ENCODE peak calls at places on chromosomes 1 and 21, in five cellular contexts. U is left ventricle myocardium inferior, G is brain microvascular endothelial cell, I is GM23248, P is cardiac fibroblast. Z is an unnamed sample.
A peak's percentile ranks its signal among the peaks of the same experiment; 100 is the strongest.

GRCh38 chr1:73104749-73105148 is 822.4 kb upstream of the NEGR1 start:
- DNase-seq in I (no peak), G (no peak), U (no peak), P (no peak), Z (no peak)

GRCh38 chr1:234154320-234155251 is 218.7 kb upstream of the COA6 start:
- DNase-seq in G (peak; percentile 64), U (no peak), P (peak; percentile 85), I (peak; percentile 82), Z (peak; percentile 33)

GRCh38 chr1:116940809-116941640 is 31.3 kb downstream of the PTGFRN start:
- DNase-seq in I (no peak), P (no peak), U (no peak), G (no peak), Z (no peak)

GRCh38 chr21:34986561-34987533 is 62.3 kb downstream of the RUNX1 start:
- DNase-seq in U (no peak), G (peak; percentile 91), I (peak; percentile 67), P (peak; percentile 88), Z (peak; percentile 74)

GRCh38 chr21:33972539-33972938 is 56.9 kb upstream of the ATP5PO start:
- DNase-seq in G (no peak), U (no peak), P (no peak), I (no peak), Z (no peak)

GRCh38 chr1:20255666-20256065 is 35.0 kb upstream of the VWA5B1 start:
- DNase-seq in I (peak; percentile 45), P (peak; percentile 75), G (peak; percentile 53), U (no peak), Z (peak; percentile 12)

GRCh38 chr1:156667610-156667967 is 9.6 kb downstream of the NES start:
- DNase-seq in I (no peak), P (no peak), G (no peak), U (peak; percentile 57), Z (no peak)

GRCh38 chr1:94319319-94320180 is 82.2 kb upstream of the ARHGAP29 start:
- DNase-seq in I (no peak), P (no peak), U (no peak), G (no peak), Z (no peak)

GRCh38 chr1:17561252-17561558 is 21.7 kb downstream of the ARHGEF10L start:
- DNase-seq in U (no peak), P (no peak), G (no peak), I (peak; percentile 77), Z (no peak)

GRCh38 chr1:115465802-115466363 is 127.8 kb upstream of the NGF start:
- DNase-seq in U (no peak), G (no peak), I (no peak), P (no peak), Z (no peak)

GRCh38 chr1:43354471-43354870 is 4.3 kb upstream of the CDC20 start:
- DNase-seq in I (no peak), P (peak; percentile 45), U (no peak), G (no peak), Z (no peak)

DNA sequence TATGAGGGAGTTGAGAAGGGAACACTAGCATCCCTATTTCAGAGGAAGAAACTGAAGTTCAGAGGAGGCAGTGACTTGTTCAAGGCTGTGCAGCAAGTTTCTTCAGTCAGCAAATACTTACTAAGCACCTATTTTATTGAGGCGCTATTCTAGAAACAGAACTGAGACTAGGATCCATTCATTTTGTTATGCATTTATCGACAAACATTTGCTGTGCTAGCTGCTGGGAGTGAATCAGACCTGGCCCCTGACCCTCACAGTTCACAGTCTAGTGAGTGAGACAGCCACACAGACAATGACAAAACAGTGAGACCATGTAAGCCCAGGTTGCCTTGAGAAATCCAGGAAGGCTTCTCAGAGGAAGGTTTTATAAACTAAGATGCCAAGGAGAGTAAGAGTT is 28.2 kb downstream of the TRIM62 start:
- DNase-seq in G (peak; percentile 53), I (no peak), U (no peak), P (peak; percentile 53), Z (no peak)
- H3K4me3 ChIP-seq in G (no peak overlapping the region), I (no peak overlapping the region), U (no peak overlapping the region), P (no peak overlapping the region), Z (no peak overlapping the region)

GRCh38 chr1:178127482-178127881 is 33.6 kb downstream of the RASAL2 start:
- DNase-seq in I (peak; percentile 24), U (no peak), P (no peak), G (no peak), Z (no peak)
- H3K4me3 ChIP-seq in I (peak overlapping the region; percentile 59), U (no peak overlapping the region), P (no peak overlapping the region), G (no peak overlapping the region), Z (no peak overlapping the region)

GRCh38 chr1:50971748-50972305 is 1.8 kb downstream of the CDKN2C start:
- DNase-seq in I (no peak), P (peak; percentile 49), U (no peak), G (no peak), Z (no peak)
- H3K4me3 ChIP-seq in I (peak overlapping the region; percentile 96), P (no peak overlapping the region), U (peak overlapping the region; percentile 93), G (no peak overlapping the region), Z (no peak overlapping the region)

GRCh38 chr1:186409091-186409490 is 33.5 kb downstream of the ODR4 start:
- DNase-seq in U (no peak), P (no peak), G (no peak), I (no peak), Z (no peak)
- H3K4me3 ChIP-seq in U (no peak overlapping the region), P (no peak overlapping the region), G (no peak overlapping the region), I (no peak overlapping the region), Z (no peak overlapping the region)

GRCh38 chr1:67683306-67683705 is 1.7 kb upstream of the GADD45A start:
- DNase-seq in I (peak; percentile 84), G (peak; percentile 57), U (no peak), P (peak; percentile 91), Z (peak; percentile 48)

GRCh38 chr1:67680486-67680885 is 4.5 kb upstream of the GADD45A start:
- DNase-seq in G (no peak), P (peak; percentile 24), I (peak; percentile 42), U (no peak), Z (no peak)

GRCh38 chr1:67683736-67684525 is 1.1 kb upstream of the GADD45A start:
- DNase-seq in I (peak; percentile 76), G (peak; percentile 41), U (no peak), P (peak; percentile 78), Z (no peak)

GRCh38 chr1:67684526-67685066 is 405 bp upstream of the GADD45A start:
- DNase-seq in P (no peak), I (no peak), G (no peak), U (no peak), Z (no peak)

DNA sequence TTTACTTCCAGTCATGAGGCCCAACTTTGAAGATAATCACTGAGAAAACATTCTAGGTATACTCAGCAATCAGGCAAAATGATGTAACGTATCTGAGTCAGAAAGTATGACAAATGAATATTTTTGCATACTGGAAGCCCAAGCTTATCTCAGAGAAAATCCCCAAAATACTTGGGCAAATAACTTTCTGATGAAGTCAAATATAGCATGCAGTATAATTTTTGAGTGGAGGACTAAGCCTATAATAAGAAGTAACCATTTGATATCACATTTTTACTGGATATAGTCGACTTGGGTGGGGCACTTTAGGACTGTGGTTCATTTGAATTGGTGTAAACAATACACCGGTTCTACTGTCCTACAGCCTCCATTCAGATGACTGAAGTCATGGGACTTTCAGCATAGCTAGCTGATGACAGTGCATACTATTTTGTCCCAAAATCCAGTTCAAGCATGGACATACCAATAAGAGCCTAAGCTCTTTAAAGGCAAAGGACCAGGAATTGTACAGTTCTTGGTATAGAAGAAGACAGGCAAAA is 2.3 kb upstream of the GADD45A start:
- DNase-seq in U (no peak), I (peak; percentile 90), P (peak; percentile 96), G (peak; percentile 64), Z (no peak)
- H3K4me3 ChIP-seq in U (no peak overlapping the region), I (peak overlapping the region; percentile 96), P (no peak overlapping the region), G (no peak overlapping the region), Z (no peak overlapping the region)